ENCODE peak calls at places on chromosomes 5 and 9, in five cellular contexts. One of them, this sample, is unnamed.

GRCh38 chr5:95915999-95916686 is 45.5 kb downstream of the ELL2 start:
- DNase-seq in A549: no peak
- DNase-seq in IMR-90: no peak
- DNase-seq in SK-N-SH: no peak
- DNase-seq in GM12878: no peak
- DNase-seq in this sample: no peak

GRCh38 chr5:32508806-32509805 is 64.6 kb upstream of the ZFR start:
- DNase-seq in GM12878: no peak
- DNase-seq in SK-N-SH: no peak
- DNase-seq in IMR-90: no peak
- DNase-seq in A549: no peak
- DNase-seq in this sample: no peak

GRCh38 chr5:108989761-108990392 is 242.2 kb downstream of the FER start:
- DNase-seq in GM12878: no peak
- DNase-seq in IMR-90: peak; percentile 48
- DNase-seq in A549: no peak
- DNase-seq in SK-N-SH: no peak
- DNase-seq in this sample: no peak

GRCh38 chr5:158979749-158980521 is 119.8 kb downstream of the EBF1 start:
- DNase-seq in IMR-90: peak; percentile 29
- DNase-seq in SK-N-SH: no peak
- DNase-seq in A549: peak; percentile 50
- DNase-seq in GM12878: no peak
- DNase-seq in this sample: no peak

GRCh38 chr5:159786901-159787691 is 129.2 kb upstream of the ADRA1B start:
- DNase-seq in GM12878: no peak
- DNase-seq in IMR-90: peak; percentile 70
- DNase-seq in SK-N-SH: peak; percentile 45
- DNase-seq in A549: no peak
- DNase-seq in this sample: no peak

GRCh38 chr9:137575725-137576411 is 2.9 kb downstream of the DPH7 start:
- DNase-seq in IMR-90: no peak
- DNase-seq in SK-N-SH: no peak
- DNase-seq in A549: no peak
- DNase-seq in GM12878: peak; percentile 20
- DNase-seq in this sample: no peak

GRCh38 chr9:127791085-127791484 is 5.3 kb downstream of the CDK9 start:
- DNase-seq in GM12878: no peak
- DNase-seq in SK-N-SH: no peak
- DNase-seq in IMR-90: no peak
- DNase-seq in A549: peak; percentile 31
- DNase-seq in this sample: no peak

GRCh38 chr9:77455312-77455927 is 192.7 kb downstream of the GNA14 start:
- DNase-seq in GM12878: no peak
- DNase-seq in A549: peak; percentile 65
- DNase-seq in SK-N-SH: no peak
- DNase-seq in IMR-90: no peak
- DNase-seq in this sample: no peak

GRCh38 chr5:61563401-61563800 is 231.3 kb downstream of the ZSWIM6 start:
- DNase-seq in GM12878: no peak
- DNase-seq in IMR-90: peak; percentile 7
- DNase-seq in A549: peak; percentile 38
- DNase-seq in SK-N-SH: no peak
- DNase-seq in this sample: no peak

GRCh38 chr9:104740596-104740995 is 6.9 kb upstream of the NIPSNAP3A start:
- DNase-seq in IMR-90: peak; percentile 64
- DNase-seq in A549: peak; percentile 11
- DNase-seq in GM12878: no peak
- DNase-seq in SK-N-SH: no peak
- DNase-seq in this sample: no peak

GRCh38 chr5:159051431-159052281 is 48.1 kb downstream of the EBF1 start:
- DNase-seq in SK-N-SH: no peak
- DNase-seq in A549: no peak
- DNase-seq in GM12878: no peak
- DNase-seq in IMR-90: no peak
- DNase-seq in this sample: no peak

GRCh38 chr9:129796029-129796910 is 6.7 kb upstream of the TOR1B start:
- DNase-seq in IMR-90: no peak
- DNase-seq in A549: no peak
- DNase-seq in GM12878: no peak
- DNase-seq in SK-N-SH: no peak
- DNase-seq in this sample: no peak

GRCh38 chr5:59123595-59124561 is 541.0 kb downstream of the RAB3C start:
- DNase-seq in SK-N-SH: no peak
- DNase-seq in A549: peak; percentile 60
- DNase-seq in IMR-90: peak; percentile 41
- DNase-seq in GM12878: peak; percentile 52
- DNase-seq in this sample: no peak

GRCh38 chr5:59126665-59127354 is 543.9 kb downstream of the RAB3C start:
- DNase-seq in IMR-90: peak; percentile 55
- DNase-seq in A549: peak; percentile 87
- DNase-seq in SK-N-SH: no peak
- DNase-seq in GM12878: no peak
- DNase-seq in this sample: no peak

GRCh38 chr5:59124983-59125960 is 542.4 kb downstream of the RAB3C start:
- DNase-seq in A549: peak; percentile 69
- DNase-seq in IMR-90: peak; percentile 37
- DNase-seq in GM12878: no peak
- DNase-seq in SK-N-SH: no peak
- DNase-seq in this sample: no peak

GRCh38 chr5:59128646-59129290 is 545.9 kb downstream of the RAB3C start:
- DNase-seq in A549: peak; percentile 47
- DNase-seq in SK-N-SH: no peak
- DNase-seq in GM12878: no peak
- DNase-seq in IMR-90: no peak
- DNase-seq in this sample: no peak

DNA sequence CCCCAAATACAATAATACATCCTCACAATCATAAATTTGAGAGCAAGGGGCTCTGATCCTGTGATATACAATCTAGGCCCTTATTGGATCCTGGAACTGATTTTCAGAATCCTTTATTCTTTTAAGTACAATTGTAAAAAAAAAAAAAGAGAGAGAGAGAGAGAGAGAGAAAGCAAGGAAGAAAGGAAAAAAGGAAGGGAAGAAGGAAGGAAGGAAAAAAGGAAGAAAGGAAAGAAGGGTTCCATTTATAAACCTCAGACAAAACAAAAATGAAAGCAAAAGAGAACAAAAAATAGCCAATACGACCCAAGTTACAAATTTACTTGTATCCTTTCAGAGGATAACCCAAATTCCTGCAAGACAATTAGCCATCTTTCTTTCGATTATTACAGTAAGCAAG is 543.1 kb downstream of the RAB3C start:
- DNase-seq in SK-N-SH: no peak
- DNase-seq in GM12878: no peak
- DNase-seq in IMR-90: no peak
- DNase-seq in A549: no peak
- DNase-seq in this sample: no peak
- TF ChIP-seq RCOR1 in SK-N-SH: no peak
- TF ChIP-seq RCOR1 in GM12878: no peak
- TF ChIP-seq RCOR1 in IMR-90: no peak
- TF ChIP-seq RCOR1 in A549: no peak
- TF ChIP-seq RCOR1 in this sample: no peak

GRCh38 chr5:90410178-90410762 is 714 bp upstream of the CETN3 start:
- DNase-seq in IMR-90: no peak
- DNase-seq in SK-N-SH: no peak
- DNase-seq in GM12878: no peak
- DNase-seq in A549: no peak
- DNase-seq in this sample: peak; percentile 23
- TF ChIP-seq RCOR1 in IMR-90: no peak
- TF ChIP-seq RCOR1 in SK-N-SH: no peak
- TF ChIP-seq RCOR1 in GM12878: no peak
- TF ChIP-seq RCOR1 in A549: no peak
- TF ChIP-seq RCOR1 in this sample: no peak

GRCh38 chr9:34380511-34381315 is 4.0 kb upstream of the MYORG start:
- DNase-seq in GM12878: no peak
- DNase-seq in A549: peak; percentile 66
- DNase-seq in SK-N-SH: peak; percentile 94
- DNase-seq in IMR-90: peak; percentile 62
- DNase-seq in this sample: peak; percentile 83

GRCh38 chr9:34381323-34381722 is 4.6 kb upstream of the MYORG start:
- DNase-seq in GM12878: no peak
- DNase-seq in IMR-90: no peak
- DNase-seq in SK-N-SH: no peak
- DNase-seq in A549: no peak
- DNase-seq in this sample: no peak

GRCh38 chr9:34383904-34384303 is 7.2 kb upstream of the MYORG start:
- DNase-seq in A549: no peak
- DNase-seq in IMR-90: no peak
- DNase-seq in SK-N-SH: no peak
- DNase-seq in GM12878: no peak
- DNase-seq in this sample: no peak

GRCh38 chr9:34382879-34383278 is 6.2 kb upstream of the MYORG start:
- DNase-seq in SK-N-SH: no peak
- DNase-seq in IMR-90: no peak
- DNase-seq in GM12878: no peak
- DNase-seq in A549: no peak
- DNase-seq in this sample: no peak

DNA sequence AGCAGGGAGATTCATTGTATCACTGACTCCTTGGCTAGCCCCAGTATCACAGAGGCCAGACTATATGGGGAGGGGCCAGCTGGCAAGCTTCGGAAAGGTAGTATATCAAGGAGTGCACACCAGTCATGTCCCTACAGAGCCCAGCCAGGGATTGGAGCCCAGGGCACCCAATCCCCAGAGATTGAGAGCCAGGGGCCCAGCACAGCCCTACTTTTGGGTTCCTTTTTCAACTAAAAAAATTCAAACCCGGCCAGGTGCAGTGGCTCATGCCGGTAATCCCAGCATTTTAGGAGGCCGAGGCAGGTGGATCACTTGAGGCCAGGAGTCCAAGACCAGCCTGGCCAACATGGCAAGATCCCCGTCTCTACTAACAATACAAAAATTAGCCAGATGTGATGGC is 5.4 kb upstream of the MYORG start:
- DNase-seq in A549: no peak
- DNase-seq in SK-N-SH: no peak
- DNase-seq in GM12878: no peak
- DNase-seq in IMR-90: no peak
- DNase-seq in this sample: no peak
- TF ChIP-seq RCOR1 in A549: no peak
- TF ChIP-seq RCOR1 in SK-N-SH: no peak
- TF ChIP-seq RCOR1 in GM12878: no peak
- TF ChIP-seq RCOR1 in IMR-90: no peak
- TF ChIP-seq RCOR1 in this sample: no peak

DNA sequence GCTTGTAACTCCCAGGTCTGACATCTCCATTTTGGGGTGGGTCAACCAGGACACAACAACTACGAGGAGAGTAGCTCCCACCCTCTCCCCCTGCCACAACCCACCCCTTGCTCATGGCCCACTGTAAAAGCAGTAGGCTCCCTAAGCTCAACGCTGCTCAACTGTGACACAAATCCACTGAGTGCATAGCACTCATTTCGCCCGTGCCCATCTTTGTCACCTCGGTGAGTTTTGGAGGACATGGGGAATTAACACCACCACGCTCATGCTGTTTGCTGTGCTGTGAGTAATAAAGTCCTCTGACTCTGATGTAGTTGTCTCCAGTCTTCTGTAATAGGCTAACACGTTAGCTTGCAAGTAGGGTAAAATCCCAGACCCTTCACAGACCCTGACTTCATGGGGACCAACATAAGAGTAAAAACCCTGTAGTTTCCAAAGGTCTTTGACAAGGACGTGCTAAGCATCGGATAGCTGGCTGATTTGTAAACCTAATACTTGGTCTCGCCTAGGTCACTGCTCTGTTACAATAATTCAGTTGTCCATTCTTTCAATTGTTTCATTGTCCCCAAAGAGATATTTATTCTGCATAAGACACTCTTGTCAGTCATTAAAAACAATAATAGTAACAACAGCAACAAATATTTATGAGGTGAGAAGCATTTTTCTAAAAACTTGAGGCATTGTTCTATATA is 7.7 kb downstream of the PLGRKT start:
- DNase-seq in IMR-90: no peak
- DNase-seq in SK-N-SH: no peak
- DNase-seq in A549: no peak
- DNase-seq in GM12878: no peak
- DNase-seq in this sample: no peak
- TF ChIP-seq RCOR1 in IMR-90: no peak
- TF ChIP-seq RCOR1 in SK-N-SH: no peak
- TF ChIP-seq RCOR1 in A549: no peak
- TF ChIP-seq RCOR1 in GM12878: no peak
- TF ChIP-seq RCOR1 in this sample: no peak

DNA sequence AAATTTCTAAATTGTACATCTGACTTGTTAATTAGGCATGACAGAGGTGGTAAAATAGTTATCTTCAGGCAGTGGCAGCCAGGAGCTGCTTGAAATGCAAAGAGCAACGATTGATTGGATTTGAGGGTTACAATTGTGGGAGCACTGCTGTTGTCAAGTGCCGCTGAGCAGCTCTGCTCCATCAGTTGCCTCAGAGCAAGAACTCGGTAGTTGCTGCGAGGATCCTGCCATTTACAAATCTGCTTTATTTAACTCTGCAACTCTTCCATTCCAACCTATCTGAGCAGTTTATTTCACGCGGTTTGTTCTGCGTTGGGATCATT is 12.6 kb downstream of the PBX3 start:
- DNase-seq in SK-N-SH: no peak
- DNase-seq in IMR-90: no peak
- DNase-seq in GM12878: no peak
- DNase-seq in A549: no peak
- DNase-seq in this sample: no peak
- TF ChIP-seq RCOR1 in SK-N-SH: no peak
- TF ChIP-seq RCOR1 in IMR-90: no peak
- TF ChIP-seq RCOR1 in GM12878: no peak
- TF ChIP-seq RCOR1 in A549: no peak
- TF ChIP-seq RCOR1 in this sample: no peak

GRCh38 chr5:146891511-146891910 is 13.0 kb upstream of the PPP2R2B start:
- DNase-seq in GM12878: no peak
- DNase-seq in A549: no peak
- DNase-seq in SK-N-SH: no peak
- DNase-seq in IMR-90: no peak
- DNase-seq in this sample: no peak

GRCh38 chr5:146888341-146888978 is 9.9 kb upstream of the PPP2R2B start:
- DNase-seq in A549: no peak
- DNase-seq in IMR-90: no peak
- DNase-seq in SK-N-SH: no peak
- DNase-seq in GM12878: no peak
- DNase-seq in this sample: no peak

GRCh38 chr5:146893991-146894390 is 15.4 kb upstream of the PPP2R2B start:
- DNase-seq in SK-N-SH: no peak
- DNase-seq in A549: no peak
- DNase-seq in IMR-90: no peak
- DNase-seq in GM12878: no peak
- DNase-seq in this sample: no peak

GRCh38 chr5:146890073-146890472 is 11.5 kb upstream of the PPP2R2B start:
- DNase-seq in GM12878: no peak
- DNase-seq in A549: no peak
- DNase-seq in SK-N-SH: no peak
- DNase-seq in IMR-90: no peak
- DNase-seq in this sample: no peak

GRCh38 chr5:146890733-146891440 is 12.3 kb upstream of the PPP2R2B start:
- DNase-seq in IMR-90: no peak
- DNase-seq in SK-N-SH: no peak
- DNase-seq in A549: no peak
- DNase-seq in GM12878: no peak
- DNase-seq in this sample: no peak
- TF ChIP-seq RCOR1 in IMR-90: no peak
- TF ChIP-seq RCOR1 in SK-N-SH: no peak
- TF ChIP-seq RCOR1 in A549: no peak
- TF ChIP-seq RCOR1 in GM12878: no peak
- TF ChIP-seq RCOR1 in this sample: no peak